ENCODE peak calls at places on chromosomes 5 and 9, in five cellular contexts. One of them, this sample, is unnamed.

GRCh38 chr5:111254613-111255012 is 30.4 kb downstream of the CAMK4 start:
- DNase-seq in GM23338: no peak
- DNase-seq in uterus: no peak
- DNase-seq in fibroblast of mammary gland: peak
- DNase-seq in heart right ventricle: no peak
- DNase-seq in this sample: peak

GRCh38 chr9:106588601-106589000 is 274.4 kb upstream of the ZNF462 start:
- DNase-seq in heart right ventricle: no peak
- DNase-seq in GM23338: peak
- DNase-seq in uterus: no peak
- DNase-seq in fibroblast of mammary gland: peak
- DNase-seq in this sample: peak

GRCh38 chr5:10552183-10553143 is 11.4 kb upstream of the ANKRD33B start:
- DNase-seq in uterus: no peak
- DNase-seq in fibroblast of mammary gland: no peak
- DNase-seq in heart right ventricle: no peak
- DNase-seq in GM23338: no peak
- DNase-seq in this sample: no peak

GRCh38 chr9:68522126-68522525 is 18.6 kb downstream of the TMEM252 start:
- DNase-seq in GM23338: no peak
- DNase-seq in heart right ventricle: no peak
- DNase-seq in fibroblast of mammary gland: no peak
- DNase-seq in uterus: no peak
- DNase-seq in this sample: no peak

GRCh38 chr5:181265092-181265671 is 4.2 kb upstream of the TRIM52 start:
- DNase-seq in fibroblast of mammary gland: no peak
- DNase-seq in heart right ventricle: no peak
- DNase-seq in GM23338: no peak
- DNase-seq in uterus: no peak
- DNase-seq in this sample: no peak

GRCh38 chr5:55551298-55551846 is 16.6 kb upstream of the PLPP1 start:
- DNase-seq in heart right ventricle: no peak
- DNase-seq in uterus: no peak
- DNase-seq in GM23338: no peak
- DNase-seq in fibroblast of mammary gland: no peak
- DNase-seq in this sample: no peak

GRCh38 chr9:26669641-26670040 is 223.0 kb downstream of the CAAP1 start:
- DNase-seq in uterus: no peak
- DNase-seq in heart right ventricle: no peak
- DNase-seq in GM23338: no peak
- DNase-seq in fibroblast of mammary gland: no peak
- DNase-seq in this sample: no peak

GRCh38 chr5:62001640-62002039 is 304.4 kb upstream of the KIF2A start:
- DNase-seq in fibroblast of mammary gland: no peak
- DNase-seq in GM23338: no peak
- DNase-seq in heart right ventricle: no peak
- DNase-seq in uterus: no peak
- DNase-seq in this sample: no peak

GRCh38 chr5:103308774-103309173 is 50.2 kb downstream of the MACIR start:
- DNase-seq in heart right ventricle: no peak
- DNase-seq in uterus: no peak
- DNase-seq in GM23338: no peak
- DNase-seq in fibroblast of mammary gland: no peak
- DNase-seq in this sample: no peak

GRCh38 chr5:101942321-101942882 is 353.7 kb downstream of the SLCO4C1 start:
- DNase-seq in heart right ventricle: no peak
- DNase-seq in fibroblast of mammary gland: peak
- DNase-seq in uterus: no peak
- DNase-seq in GM23338: peak
- DNase-seq in this sample: no peak

GRCh38 chr5:36369092-36369737 is 67.5 kb upstream of the RANBP3L start:
- DNase-seq in uterus: no peak
- DNase-seq in fibroblast of mammary gland: peak
- DNase-seq in heart right ventricle: no peak
- DNase-seq in GM23338: no peak
- DNase-seq in this sample: no peak

GRCh38 chr9:137224850-137225694 is at the start of gene CYSRT1:
- DNase-seq in GM23338: no peak
- DNase-seq in heart right ventricle: no peak
- DNase-seq in fibroblast of mammary gland: no peak
- DNase-seq in uterus: no peak
- DNase-seq in this sample: no peak

GRCh38 chr5:168946363-168946762 is 354.6 kb downstream of the SLIT3 start:
- DNase-seq in heart right ventricle: no peak
- DNase-seq in GM23338: peak
- DNase-seq in uterus: no peak
- DNase-seq in fibroblast of mammary gland: no peak
- DNase-seq in this sample: no peak

GRCh38 chr5:35938518-35939227 is at the start of gene CAPSL:
- DNase-seq in fibroblast of mammary gland: peak
- DNase-seq in GM23338: peak
- DNase-seq in uterus: peak
- DNase-seq in heart right ventricle: no peak
- DNase-seq in this sample: peak

GRCh38 chr9:96854073-96854876 is at the start of gene ZNF782:
- DNase-seq in uterus: peak
- DNase-seq in fibroblast of mammary gland: peak
- DNase-seq in heart right ventricle: peak
- DNase-seq in GM23338: peak
- DNase-seq in this sample: peak

GRCh38 chr5:74310386-74310785 is 330.1 kb downstream of the ENC1 start:
- DNase-seq in GM23338: no peak
- DNase-seq in heart right ventricle: no peak
- DNase-seq in fibroblast of mammary gland: peak
- DNase-seq in uterus: no peak
- DNase-seq in this sample: no peak

GRCh38 chr5:96968614-96969013 is 32.7 kb downstream of the LNPEP start:
- DNase-seq in uterus: no peak
- DNase-seq in GM23338: no peak
- DNase-seq in fibroblast of mammary gland: no peak
- DNase-seq in heart right ventricle: no peak
- DNase-seq in this sample: no peak

GRCh38 chr5:8641796-8642505 is 773.0 kb downstream of the MTRR start:
- DNase-seq in fibroblast of mammary gland: no peak
- DNase-seq in GM23338: no peak
- DNase-seq in uterus: no peak
- DNase-seq in heart right ventricle: no peak
- DNase-seq in this sample: no peak

GRCh38 chr5:134567651-134568338 is 42.3 kb downstream of the JADE2 start:
- DNase-seq in heart right ventricle: no peak
- DNase-seq in uterus: peak
- DNase-seq in fibroblast of mammary gland: peak
- DNase-seq in GM23338: no peak
- DNase-seq in this sample: no peak

GRCh38 chr5:151155777-151156731 is 1.5 kb downstream of the ANXA6 start:
- DNase-seq in heart right ventricle: peak
- DNase-seq in fibroblast of mammary gland: peak
- DNase-seq in GM23338: no peak
- DNase-seq in uterus: no peak
- DNase-seq in this sample: no peak

GRCh38 chr9:96565684-96566360 is 53.8 kb downstream of the CDC14B start:
- DNase-seq in GM23338: peak
- DNase-seq in heart right ventricle: no peak
- DNase-seq in uterus: no peak
- DNase-seq in fibroblast of mammary gland: peak
- DNase-seq in this sample: no peak

GRCh38 chr9:35680331-35681105 is 6.8 kb downstream of the CA9 start:
- DNase-seq in GM23338: peak
- DNase-seq in fibroblast of mammary gland: no peak
- DNase-seq in uterus: no peak
- DNase-seq in heart right ventricle: no peak
- DNase-seq in this sample: no peak

GRCh38 chr5:157568717-157569116 is 6.9 kb downstream of the ADAM19 start:
- DNase-seq in GM23338: no peak
- DNase-seq in heart right ventricle: no peak
- DNase-seq in fibroblast of mammary gland: no peak
- DNase-seq in uterus: no peak
- DNase-seq in this sample: no peak
- H3K4me3 ChIP-seq in GM23338: no peak
- H3K4me3 ChIP-seq in heart right ventricle: no peak
- H3K4me3 ChIP-seq in fibroblast of mammary gland: no peak
- H3K4me3 ChIP-seq in uterus: no peak
- H3K4me3 ChIP-seq in this sample: no peak

DNA sequence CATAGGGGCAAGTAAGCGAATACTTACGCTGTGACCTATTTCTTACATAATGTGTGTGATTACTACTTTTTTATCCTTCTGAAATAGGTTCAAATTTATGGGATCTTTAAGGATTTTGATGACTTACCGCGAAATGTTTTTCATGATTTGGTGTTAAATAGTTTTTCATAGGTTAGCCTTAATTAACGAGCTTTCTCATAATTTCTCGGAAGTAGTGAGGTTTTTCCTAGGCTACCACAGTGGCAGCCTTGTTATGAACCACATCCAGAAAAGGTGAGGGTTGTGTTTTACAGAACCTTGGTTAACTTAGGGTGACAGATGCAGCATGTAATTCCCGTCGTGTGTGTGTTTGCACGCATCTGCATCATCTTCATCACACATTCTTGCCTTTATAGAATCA is 1.3 kb downstream of the SH3GL2 start:
- DNase-seq in fibroblast of mammary gland: no peak
- DNase-seq in uterus: no peak
- DNase-seq in GM23338: no peak
- DNase-seq in heart right ventricle: no peak
- DNase-seq in this sample: no peak
- H3K4me3 ChIP-seq in fibroblast of mammary gland: no peak
- H3K4me3 ChIP-seq in uterus: no peak
- H3K4me3 ChIP-seq in GM23338: peak
- H3K4me3 ChIP-seq in heart right ventricle: no peak
- H3K4me3 ChIP-seq in this sample: no peak

GRCh38 chr5:1926471-1927341 is 44.0 kb upstream of the IRX4 start:
- DNase-seq in heart right ventricle: no peak
- DNase-seq in fibroblast of mammary gland: no peak
- DNase-seq in GM23338: no peak
- DNase-seq in uterus: no peak
- DNase-seq in this sample: no peak
- H3K4me3 ChIP-seq in heart right ventricle: no peak
- H3K4me3 ChIP-seq in fibroblast of mammary gland: no peak
- H3K4me3 ChIP-seq in GM23338: no peak
- H3K4me3 ChIP-seq in uterus: no peak
- H3K4me3 ChIP-seq in this sample: no peak

GRCh38 chr5:159031915-159032314 is 67.8 kb downstream of the EBF1 start:
- DNase-seq in heart right ventricle: no peak
- DNase-seq in GM23338: no peak
- DNase-seq in uterus: no peak
- DNase-seq in fibroblast of mammary gland: no peak
- DNase-seq in this sample: no peak
- H3K4me3 ChIP-seq in heart right ventricle: no peak
- H3K4me3 ChIP-seq in GM23338: no peak
- H3K4me3 ChIP-seq in uterus: no peak
- H3K4me3 ChIP-seq in fibroblast of mammary gland: no peak
- H3K4me3 ChIP-seq in this sample: no peak

DNA sequence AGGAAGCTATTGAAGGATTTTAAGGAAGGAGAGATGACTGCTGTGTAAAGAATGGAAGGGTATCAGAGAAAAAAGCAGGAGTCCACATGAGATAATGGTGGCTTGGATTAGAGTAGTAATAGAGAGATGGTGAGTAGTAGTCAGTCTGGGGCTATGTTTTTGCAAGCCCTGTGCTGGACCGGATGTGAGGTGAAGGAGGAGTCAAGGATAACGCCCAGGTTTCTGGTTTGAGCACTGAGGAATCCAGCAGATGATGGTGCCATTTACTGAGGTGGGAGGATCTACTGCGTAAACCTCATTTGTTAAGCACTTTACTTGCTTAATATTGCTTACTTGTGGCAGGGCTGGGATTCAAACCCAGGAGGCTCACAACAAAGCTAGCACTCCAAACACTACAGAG is 1.1 kb downstream of the TIGD6 start:
- DNase-seq in GM23338: no peak
- DNase-seq in heart right ventricle: no peak
- DNase-seq in fibroblast of mammary gland: no peak
- DNase-seq in uterus: no peak
- DNase-seq in this sample: no peak
- H3K4me3 ChIP-seq in GM23338: peak
- H3K4me3 ChIP-seq in heart right ventricle: no peak
- H3K4me3 ChIP-seq in fibroblast of mammary gland: peak
- H3K4me3 ChIP-seq in uterus: peak
- H3K4me3 ChIP-seq in this sample: peak

GRCh38 chr5:68222310-68222709 is 6.8 kb downstream of the PIK3R1 start:
- DNase-seq in fibroblast of mammary gland: no peak
- DNase-seq in GM23338: no peak
- DNase-seq in uterus: no peak
- DNase-seq in heart right ventricle: no peak
- DNase-seq in this sample: no peak
- H3K4me3 ChIP-seq in fibroblast of mammary gland: no peak
- H3K4me3 ChIP-seq in GM23338: no peak
- H3K4me3 ChIP-seq in uterus: no peak
- H3K4me3 ChIP-seq in heart right ventricle: no peak
- H3K4me3 ChIP-seq in this sample: no peak

DNA sequence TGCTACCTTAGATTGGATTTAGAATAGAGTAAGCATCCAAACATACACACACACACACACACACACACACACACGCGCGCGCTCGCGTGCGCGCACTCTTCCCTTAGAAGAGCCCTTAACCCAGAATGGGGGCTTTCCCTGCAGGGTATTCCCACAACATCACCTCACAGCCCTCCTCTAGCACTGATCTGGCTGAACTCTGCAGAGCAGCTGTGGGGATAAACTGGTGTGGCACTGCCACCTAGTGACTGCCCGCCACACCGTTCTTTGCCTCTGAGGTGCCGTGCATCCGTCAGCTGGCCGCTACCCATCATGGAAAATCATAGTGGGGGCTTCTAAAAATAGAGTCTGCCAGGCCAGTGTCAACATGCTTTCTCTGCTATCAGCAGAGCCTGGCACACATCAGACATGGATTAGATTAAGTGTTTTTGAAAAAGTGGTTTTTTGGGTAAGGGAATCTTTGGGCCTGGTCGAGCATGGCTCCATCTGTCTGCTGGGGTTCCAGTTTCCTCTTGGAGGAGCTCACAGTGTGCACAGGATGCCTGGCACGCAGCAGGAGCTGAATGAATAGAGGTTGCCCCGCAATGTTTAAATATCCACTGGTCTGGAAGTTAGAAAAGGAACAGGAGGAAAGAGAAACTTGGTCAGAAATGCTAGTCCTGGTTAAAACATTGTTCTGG is 88.1 kb downstream of the KCNN2 start:
- DNase-seq in heart right ventricle: peak
- DNase-seq in uterus: peak
- DNase-seq in GM23338: peak
- DNase-seq in fibroblast of mammary gland: peak
- DNase-seq in this sample: peak
- H3K4me3 ChIP-seq in heart right ventricle: no peak
- H3K4me3 ChIP-seq in uterus: no peak
- H3K4me3 ChIP-seq in GM23338: peak
- H3K4me3 ChIP-seq in fibroblast of mammary gland: no peak
- H3K4me3 ChIP-seq in this sample: no peak

This sample was measured in skeletal muscle cell.